ENCODE peak calls at places on chromosome 4, in six cellular contexts. D is NCI-H2081, T is A172, Z is T-helper 17 cell, C is H7, E is activated T-cell treated with anti-CD3 and anti-CD28 coated beads for 4 hours. F is an unnamed sample.

GRCh38 chr4:155578219-155578618 is 88.4 kb upstream of the GUCY1A1 start:
- DNase-seq in Z (no peak), E (no peak), D (no peak), C (no peak), T (peak), F (no peak)

GRCh38 chr4:121138014-121138413 is 26.1 kb downstream of the TNIP3 start:
- DNase-seq in D (no peak), T (no peak), E (no peak), C (no peak), Z (no peak), F (no peak)

GRCh38 chr4:40340034-40340433 is 4.9 kb downstream of the CHRNA9 start:
- DNase-seq in D (no peak), E (no peak), Z (no peak), T (no peak), C (no peak), F (no peak)

GRCh38 chr4:137881641-137882040 is 349.3 kb upstream of the PCDH18 start:
- DNase-seq in E (no peak), D (no peak), C (no peak), Z (no peak), T (no peak), F (no peak)

GRCh38 chr4:182862166-182862875 is 54.9 kb downstream of the DCTD start:
- DNase-seq in Z (no peak), C (peak), E (no peak), D (peak), T (no peak), F (no peak)

GRCh38 chr4:7207791-7208231 is 15.5 kb downstream of the SORCS2 start:
- DNase-seq in E (no peak), D (no peak), T (no peak), C (no peak), Z (no peak), F (no peak)

GRCh38 chr4:16237715-16238114 is 11.4 kb upstream of the TAPT1 start:
- DNase-seq in E (no peak), D (no peak), Z (no peak), C (no peak), T (no peak), F (no peak)

GRCh38 chr4:185774815-185775684 is 36.9 kb downstream of the SORBS2 start:
- DNase-seq in T (peak), E (no peak), D (no peak), Z (no peak), C (no peak), F (no peak)

GRCh38 chr4:70183168-70183939 is 12.2 kb upstream of the ODAM start:
- DNase-seq in C (peak), E (no peak), T (peak), Z (no peak), D (peak), F (no peak)

GRCh38 chr4:82748781-82749504 is 49.7 kb downstream of the SCD5 start:
- DNase-seq in D (no peak), T (no peak), E (no peak), Z (no peak), C (no peak), F (no peak)

GRCh38 chr4:177483271-177483670 is 41.0 kb upstream of the AGA start:
- DNase-seq in Z (no peak), E (no peak), T (no peak), C (no peak), D (no peak), F (no peak)